ENCODE peak calls at places on chromosomes 6 and 20, in four cellular contexts. One of them, this sample, is unnamed. For H3K79me2 and H3K4me1, the result is how much of the 10 kb centered on the place peaks cover.

GRCh38 chr6:138662474-138662873 is 111.1 kb upstream of the CCDC28A start:
- DNase-seq in neural progenitor cell: no peak
- DNase-seq in GM23248: peak
- DNase-seq in SK-N-SH: no peak
- DNase-seq in this sample: no peak

GRCh38 chr6:11366183-11366933 is 133.9 kb upstream of the NEDD9 start:
- DNase-seq in neural progenitor cell: no peak
- DNase-seq in GM23248: no peak
- DNase-seq in SK-N-SH: no peak
- DNase-seq in this sample: no peak

GRCh38 chr20:60816901-60817300 is 435.2 kb upstream of the CDH4 start:
- DNase-seq in neural progenitor cell: no peak
- DNase-seq in SK-N-SH: no peak
- DNase-seq in GM23248: no peak
- DNase-seq in this sample: no peak

GRCh38 chr6:110033101-110033500 is 55.0 kb downstream of the GPR6 start:
- DNase-seq in neural progenitor cell: no peak
- DNase-seq in GM23248: no peak
- DNase-seq in SK-N-SH: no peak
- DNase-seq in this sample: no peak

GRCh38 chr6:33126101-33126714 is 50.4 kb downstream of the HLA-DPB1 start:
- DNase-seq in GM23248: peak
- DNase-seq in SK-N-SH: peak
- DNase-seq in neural progenitor cell: peak
- DNase-seq in this sample: peak

GRCh38 chr20:48787861-48788375 is 39.9 kb downstream of the PREX1 start:
- DNase-seq in GM23248: peak
- DNase-seq in SK-N-SH: no peak
- DNase-seq in neural progenitor cell: no peak
- DNase-seq in this sample: peak

GRCh38 chr20:58893355-58894151 is 41.0 kb downstream of the GNAS start:
- DNase-seq in neural progenitor cell: no peak
- DNase-seq in GM23248: peak
- DNase-seq in SK-N-SH: no peak
- DNase-seq in this sample: no peak

GRCh38 chr6:107670792-107671199 is 153.3 kb downstream of the SCML4 start:
- DNase-seq in SK-N-SH: peak
- DNase-seq in GM23248: peak
- DNase-seq in neural progenitor cell: peak
- DNase-seq in this sample: peak

GRCh38 chr6:38054526-38054925 is 235.0 kb downstream of the ZFAND3 start:
- DNase-seq in GM23248: no peak
- DNase-seq in neural progenitor cell: no peak
- DNase-seq in SK-N-SH: no peak
- DNase-seq in this sample: no peak

GRCh38 chr6:152160346-152160745 is 352.9 kb downstream of the ESR1 start:
- DNase-seq in neural progenitor cell: no peak
- DNase-seq in GM23248: no peak
- DNase-seq in SK-N-SH: no peak
- DNase-seq in this sample: no peak

GRCh38 chr6:85669735-85670194 is 27.1 kb upstream of the SYNCRIP start:
- DNase-seq in neural progenitor cell: no peak
- DNase-seq in SK-N-SH: no peak
- DNase-seq in GM23248: peak
- DNase-seq in this sample: peak

GRCh38 chr20:33419140-33419974 is 18.0 kb upstream of the CDK5RAP1 start:
- DNase-seq in GM23248: no peak
- DNase-seq in neural progenitor cell: no peak
- DNase-seq in SK-N-SH: peak
- DNase-seq in this sample: no peak

GRCh38 chr6:72622094-72622540 is 253 bp downstream of the KCNQ5 start:
- DNase-seq in SK-N-SH: peak
- DNase-seq in GM23248: peak
- DNase-seq in neural progenitor cell: peak
- DNase-seq in this sample: peak

GRCh38 chr6:34172961-34173775 is 27.3 kb upstream of the GRM4 start:
- DNase-seq in GM23248: no peak
- DNase-seq in neural progenitor cell: no peak
- DNase-seq in SK-N-SH: no peak
- DNase-seq in this sample: no peak

GRCh38 chr6:42436825-42437224 is 14.9 kb downstream of the TRERF1 start:
- DNase-seq in SK-N-SH: no peak
- DNase-seq in neural progenitor cell: no peak
- DNase-seq in GM23248: peak
- DNase-seq in this sample: no peak

GRCh38 chr20:25047766-25048165 is 10.2 kb downstream of the ACSS1 start:
- DNase-seq in GM23248: no peak
- DNase-seq in SK-N-SH: no peak
- DNase-seq in neural progenitor cell: no peak
- DNase-seq in this sample: no peak

GRCh38 chr6:40725390-40725789 is 138.2 kb upstream of the LRFN2 start:
- DNase-seq in neural progenitor cell: no peak
- DNase-seq in SK-N-SH: no peak
- DNase-seq in GM23248: no peak
- DNase-seq in this sample: no peak

GRCh38 chr6:18022398-18023231 is 35.2 kb upstream of the KIF13A start:
- DNase-seq in SK-N-SH: no peak
- DNase-seq in neural progenitor cell: peak
- DNase-seq in GM23248: peak
- DNase-seq in this sample: no peak

GRCh38 chr20:35771689-35772562 is at the start of gene PHF20:
- DNase-seq in neural progenitor cell: peak
- DNase-seq in SK-N-SH: peak
- DNase-seq in GM23248: peak
- DNase-seq in this sample: peak

GRCh38 chr6:124888581-124889371 is 73.5 kb upstream of the RNF217 start:
- DNase-seq in neural progenitor cell: no peak
- DNase-seq in SK-N-SH: no peak
- DNase-seq in GM23248: no peak
- DNase-seq in this sample: no peak

GRCh38 chr20:64160118-64160517 is 4.1 kb upstream of the MYT1 start:
- DNase-seq in GM23248: no peak
- DNase-seq in neural progenitor cell: peak
- DNase-seq in SK-N-SH: no peak
- DNase-seq in this sample: no peak

GRCh38 chr6:107118976-107119375 is 3.7 kb upstream of the BEND3 start:
- DNase-seq in SK-N-SH: no peak
- DNase-seq in neural progenitor cell: no peak
- DNase-seq in GM23248: no peak
- DNase-seq in this sample: peak

GRCh38 chr6:7505196-7505699 is 36.2 kb upstream of the DSP start:
- DNase-seq in neural progenitor cell: peak
- DNase-seq in GM23248: peak
- DNase-seq in SK-N-SH: peak
- DNase-seq in this sample: no peak

GRCh38 chr6:30074331-30075093 is 1.1 kb downstream of the RNF39 start:
- DNase-seq in GM23248: peak
- DNase-seq in neural progenitor cell: peak
- DNase-seq in SK-N-SH: peak
- DNase-seq in this sample: no peak

GRCh38 chr6:166490671-166491500 is 95.6 kb downstream of the RAMACL start:
- DNase-seq in GM23248: no peak
- DNase-seq in neural progenitor cell: no peak
- DNase-seq in SK-N-SH: peak
- DNase-seq in this sample: no peak

GRCh38 chr6:64861039-64861651 is 845.9 kb downstream of the EYS start:
- DNase-seq in neural progenitor cell: no peak
- DNase-seq in GM23248: no peak
- DNase-seq in SK-N-SH: no peak
- DNase-seq in this sample: no peak

GRCh38 chr6:29908341-29908662 is 34.0 kb upstream of the HLA-A start:
- DNase-seq in neural progenitor cell: no peak
- DNase-seq in SK-N-SH: no peak
- DNase-seq in GM23248: no peak
- DNase-seq in this sample: no peak

GRCh38 chr20:49724637-49725606 is 11.2 kb upstream of the B4GALT5 start:
- DNase-seq in neural progenitor cell: no peak
- DNase-seq in GM23248: peak
- DNase-seq in SK-N-SH: no peak
- DNase-seq in this sample: peak

GRCh38 chr6:40948598-40948997 is 90.4 kb downstream of the UNC5CL start:
- DNase-seq in neural progenitor cell: no peak
- DNase-seq in SK-N-SH: no peak
- DNase-seq in GM23248: peak
- DNase-seq in this sample: no peak

GRCh38 chr6:17429381-17430061 is 36.1 kb downstream of the CAP2 start:
- DNase-seq in SK-N-SH: no peak
- DNase-seq in GM23248: peak
- DNase-seq in neural progenitor cell: no peak
- DNase-seq in this sample: no peak

GRCh38 chr20:62183426-62184142 is 756 bp downstream of the MTG2 start:
- DNase-seq in neural progenitor cell: peak
- DNase-seq in GM23248: peak
- DNase-seq in SK-N-SH: peak
- DNase-seq in this sample: no peak

GRCh38 chr6:21634582-21634981 is 41.0 kb downstream of the SOX4 start:
- DNase-seq in SK-N-SH: no peak
- DNase-seq in GM23248: peak
- DNase-seq in neural progenitor cell: no peak
- DNase-seq in this sample: no peak

GRCh38 chr20:38804682-38805501 is 605 bp upstream of the PPP1R16B start:
- DNase-seq in SK-N-SH: no peak
- DNase-seq in GM23248: no peak
- DNase-seq in neural progenitor cell: peak
- DNase-seq in this sample: peak

GRCh38 chr6:80531676-80532619 is 425.5 kb downstream of the BCKDHB start:
- DNase-seq in neural progenitor cell: no peak
- DNase-seq in SK-N-SH: no peak
- DNase-seq in GM23248: no peak
- DNase-seq in this sample: no peak
- TF ChIP-seq EZH2phosphoT487 in neural progenitor cell: no peak
- TF ChIP-seq EZH2phosphoT487 in SK-N-SH: no peak
- TF ChIP-seq EZH2phosphoT487 in GM23248: no peak
- TF ChIP-seq EZH2phosphoT487 in this sample: no peak

GRCh38 chr20:31757254-31757653 is 18.2 kb downstream of the TPX2 start:
- DNase-seq in GM23248: no peak
- DNase-seq in neural progenitor cell: no peak
- DNase-seq in SK-N-SH: no peak
- DNase-seq in this sample: no peak

GRCh38 chr20:31758521-31758920 is 19.4 kb downstream of the TPX2 start:
- DNase-seq in GM23248: no peak
- DNase-seq in SK-N-SH: no peak
- DNase-seq in neural progenitor cell: no peak
- DNase-seq in this sample: no peak

GRCh38 chr20:31758991-31759390 is 19.9 kb downstream of the TPX2 start:
- DNase-seq in neural progenitor cell: no peak
- DNase-seq in GM23248: no peak
- DNase-seq in SK-N-SH: no peak
- DNase-seq in this sample: no peak

GRCh38 chr20:31764641-31765305 is 25.7 kb downstream of the TPX2 start:
- DNase-seq in SK-N-SH: no peak
- DNase-seq in neural progenitor cell: no peak
- DNase-seq in GM23248: peak
- DNase-seq in this sample: no peak

DNA sequence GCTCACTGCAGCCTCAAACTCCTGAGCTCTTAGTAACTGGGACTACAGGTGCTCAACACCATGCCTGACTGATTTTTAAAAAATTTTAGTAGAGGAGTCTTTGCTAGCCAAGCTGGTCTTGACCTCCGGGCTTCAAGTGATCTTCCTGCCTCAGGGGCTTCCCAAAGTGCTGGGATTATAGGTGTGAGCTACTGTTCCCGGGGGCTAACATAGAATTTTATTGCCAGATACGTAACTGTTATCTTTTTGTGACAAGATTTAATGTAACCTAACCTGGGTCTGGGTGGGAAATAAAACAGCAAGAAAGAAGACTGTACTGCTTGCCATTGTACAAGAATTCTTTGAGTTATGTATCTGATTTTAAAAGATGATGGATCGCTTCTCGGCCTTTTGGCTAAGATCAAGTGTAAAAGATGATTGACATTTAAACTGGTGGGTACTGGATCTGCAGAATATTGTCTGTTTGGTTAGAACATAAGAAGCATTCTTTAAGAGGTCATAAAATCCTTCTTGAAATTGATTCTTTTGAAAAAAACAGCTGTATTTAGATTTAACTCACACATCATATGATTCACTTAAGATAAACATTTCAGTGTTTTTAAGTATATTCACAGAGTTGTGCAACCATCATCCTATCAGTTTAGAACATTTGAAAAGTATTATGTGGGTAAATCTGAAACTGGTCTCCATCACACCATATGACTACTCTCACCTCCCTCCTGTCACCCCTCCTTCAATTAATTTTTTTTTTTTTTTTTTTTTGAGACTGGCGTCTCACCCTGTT is 21.6 kb downstream of the TPX2 start:
- DNase-seq in SK-N-SH: no peak
- DNase-seq in GM23248: peak
- DNase-seq in neural progenitor cell: no peak
- DNase-seq in this sample: no peak
- H3K79me2 ChIP-seq in SK-N-SH: half or more
- H3K79me2 ChIP-seq in GM23248: half or more
- H3K79me2 ChIP-seq in neural progenitor cell: half or more
- H3K79me2 ChIP-seq in this sample: half or more

GRCh38 chr6:136843210-136843609 is 20.8 kb downstream of the PEX7 start:
- DNase-seq in SK-N-SH: no peak
- DNase-seq in GM23248: no peak
- DNase-seq in neural progenitor cell: no peak
- DNase-seq in this sample: no peak
- H3K4me1 ChIP-seq in SK-N-SH: under half
- H3K4me1 ChIP-seq in GM23248: under half
- H3K4me1 ChIP-seq in neural progenitor cell: under half
- H3K4me1 ChIP-seq in this sample: under half

GRCh38 chr6:35727206-35727934 is 9.5 kb upstream of the ARMC12 start:
- DNase-seq in GM23248: peak
- DNase-seq in SK-N-SH: peak
- DNase-seq in neural progenitor cell: peak
- DNase-seq in this sample: peak
- TF ChIP-seq EZH2phosphoT487 in GM23248: no peak
- TF ChIP-seq EZH2phosphoT487 in SK-N-SH: no peak
- TF ChIP-seq EZH2phosphoT487 in neural progenitor cell: no peak
- TF ChIP-seq EZH2phosphoT487 in this sample: no peak

DNA sequence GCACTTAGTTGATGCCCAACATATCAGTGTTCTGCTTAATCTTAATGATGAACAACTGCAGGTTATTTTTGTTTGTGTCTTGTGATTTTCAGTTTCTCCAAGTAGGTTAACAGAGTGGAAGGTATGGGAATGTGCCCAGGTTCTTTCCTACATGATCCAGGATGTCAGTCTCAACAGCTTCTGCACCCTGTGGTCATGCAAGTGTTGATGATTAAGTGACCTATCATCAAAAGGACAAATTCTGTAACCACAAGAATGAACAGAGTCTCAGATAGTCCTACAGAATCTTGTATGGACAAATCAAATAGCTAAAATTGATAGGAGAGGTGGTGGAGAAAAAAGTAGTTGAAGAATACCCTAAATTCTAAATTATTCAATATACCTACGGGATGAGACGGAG is 26.1 kb downstream of the MAN1A1 start:
- DNase-seq in GM23248: no peak
- DNase-seq in SK-N-SH: no peak
- DNase-seq in neural progenitor cell: no peak
- DNase-seq in this sample: no peak
- H3K79me2 ChIP-seq in GM23248: under half
- H3K79me2 ChIP-seq in SK-N-SH: under half
- H3K79me2 ChIP-seq in neural progenitor cell: under half
- H3K79me2 ChIP-seq in this sample: half or more

GRCh38 chr20:57109151-57109953 is 157.1 kb downstream of the BMP7 start:
- DNase-seq in GM23248: no peak
- DNase-seq in SK-N-SH: no peak
- DNase-seq in neural progenitor cell: no peak
- DNase-seq in this sample: no peak
- H3K4me1 ChIP-seq in GM23248: under half
- H3K4me1 ChIP-seq in SK-N-SH: under half
- H3K4me1 ChIP-seq in neural progenitor cell: under half
- H3K4me1 ChIP-seq in this sample: under half

This sample was measured in OCI-LY7.